ENCODE peak calls at places on chromosome 7, in ten cellular contexts. One of them, this sample, is unnamed. For H3K4me1, the result is how much of the 10 kb centered on the place peaks cover.

GRCh38 chr7:76430211-76430610 is 5.5 kb downstream of the ZP3 start:
- DNase-seq in RWPE2: no peak
- DNase-seq in tibial nerve: no peak
- DNase-seq in heart right ventricle: no peak
- DNase-seq in lung: no peak
- DNase-seq in left ventricle myocardium inferior: no peak
- DNase-seq in sigmoid colon: peak
- DNase-seq in endothelial cell of umbilical vein: no peak
- DNase-seq in IMR-90: no peak
- DNase-seq in stomach: no peak
- DNase-seq in this sample: no peak

GRCh38 chr7:20217193-20217948 is at the start of gene MACC1:
- DNase-seq in sigmoid colon: no peak
- DNase-seq in RWPE2: peak
- DNase-seq in stomach: peak
- DNase-seq in IMR-90: no peak
- DNase-seq in endothelial cell of umbilical vein: no peak
- DNase-seq in lung: peak
- DNase-seq in heart right ventricle: no peak
- DNase-seq in tibial nerve: no peak
- DNase-seq in left ventricle myocardium inferior: no peak
- DNase-seq in this sample: peak

GRCh38 chr7:112462236-112462635 is 12.0 kb downstream of the IFRD1 start:
- DNase-seq in lung: peak
- DNase-seq in RWPE2: no peak
- DNase-seq in sigmoid colon: no peak
- DNase-seq in left ventricle myocardium inferior: no peak
- DNase-seq in IMR-90: peak
- DNase-seq in heart right ventricle: no peak
- DNase-seq in endothelial cell of umbilical vein: peak
- DNase-seq in stomach: peak
- DNase-seq in tibial nerve: no peak
- DNase-seq in this sample: no peak

GRCh38 chr7:28378574-28379149 is 33.7 kb upstream of the CREB5 start:
- DNase-seq in RWPE2: no peak
- DNase-seq in IMR-90: peak
- DNase-seq in heart right ventricle: no peak
- DNase-seq in endothelial cell of umbilical vein: no peak
- DNase-seq in sigmoid colon: no peak
- DNase-seq in tibial nerve: no peak
- DNase-seq in stomach: no peak
- DNase-seq in left ventricle myocardium inferior: no peak
- DNase-seq in lung: no peak
- DNase-seq in this sample: no peak

GRCh38 chr7:157493017-157493416 is 156.2 kb downstream of the DNAJB6 start:
- DNase-seq in left ventricle myocardium inferior: no peak
- DNase-seq in stomach: peak
- DNase-seq in RWPE2: no peak
- DNase-seq in endothelial cell of umbilical vein: no peak
- DNase-seq in IMR-90: no peak
- DNase-seq in sigmoid colon: peak
- DNase-seq in lung: no peak
- DNase-seq in heart right ventricle: no peak
- DNase-seq in tibial nerve: no peak
- DNase-seq in this sample: no peak

GRCh38 chr7:38429057-38429456 is 155.6 kb upstream of the TARP start:
- DNase-seq in left ventricle myocardium inferior: no peak
- DNase-seq in RWPE2: no peak
- DNase-seq in tibial nerve: no peak
- DNase-seq in IMR-90: no peak
- DNase-seq in endothelial cell of umbilical vein: no peak
- DNase-seq in sigmoid colon: no peak
- DNase-seq in lung: no peak
- DNase-seq in stomach: no peak
- DNase-seq in heart right ventricle: no peak
- DNase-seq in this sample: no peak

GRCh38 chr7:128904381-128905197 is 5.9 kb downstream of the KCP start:
- DNase-seq in endothelial cell of umbilical vein: peak
- DNase-seq in tibial nerve: no peak
- DNase-seq in RWPE2: peak
- DNase-seq in lung: no peak
- DNase-seq in left ventricle myocardium inferior: no peak
- DNase-seq in sigmoid colon: peak
- DNase-seq in stomach: no peak
- DNase-seq in heart right ventricle: no peak
- DNase-seq in IMR-90: peak
- DNase-seq in this sample: peak

GRCh38 chr7:45162943-45163691 is 5.5 kb downstream of the RAMP3 start:
- DNase-seq in RWPE2: peak
- DNase-seq in left ventricle myocardium inferior: no peak
- DNase-seq in heart right ventricle: no peak
- DNase-seq in IMR-90: no peak
- DNase-seq in stomach: no peak
- DNase-seq in sigmoid colon: peak
- DNase-seq in tibial nerve: no peak
- DNase-seq in endothelial cell of umbilical vein: no peak
- DNase-seq in lung: no peak
- DNase-seq in this sample: no peak

GRCh38 chr7:105759670-105760548 is 116.5 kb downstream of the ATXN7L1 start:
- DNase-seq in lung: no peak
- DNase-seq in tibial nerve: peak
- DNase-seq in stomach: peak
- DNase-seq in RWPE2: no peak
- DNase-seq in left ventricle myocardium inferior: no peak
- DNase-seq in endothelial cell of umbilical vein: peak
- DNase-seq in sigmoid colon: peak
- DNase-seq in IMR-90: peak
- DNase-seq in heart right ventricle: peak
- DNase-seq in this sample: no peak

GRCh38 chr7:31101544-31101943 is 49.4 kb downstream of the ADCYAP1R1 start:
- DNase-seq in endothelial cell of umbilical vein: no peak
- DNase-seq in stomach: no peak
- DNase-seq in RWPE2: peak
- DNase-seq in heart right ventricle: no peak
- DNase-seq in IMR-90: no peak
- DNase-seq in tibial nerve: no peak
- DNase-seq in lung: no peak
- DNase-seq in sigmoid colon: no peak
- DNase-seq in left ventricle myocardium inferior: no peak
- DNase-seq in this sample: no peak

GRCh38 chr7:73438547-73439245 is 5.1 kb downstream of the FZD9 start:
- DNase-seq in left ventricle myocardium inferior: no peak
- DNase-seq in endothelial cell of umbilical vein: no peak
- DNase-seq in IMR-90: no peak
- DNase-seq in heart right ventricle: no peak
- DNase-seq in lung: no peak
- DNase-seq in RWPE2: no peak
- DNase-seq in sigmoid colon: peak
- DNase-seq in stomach: no peak
- DNase-seq in tibial nerve: no peak
- DNase-seq in this sample: no peak

GRCh38 chr7:132800522-132800921 is 224.3 kb upstream of the PLXNA4 start:
- DNase-seq in lung: no peak
- DNase-seq in heart right ventricle: no peak
- DNase-seq in sigmoid colon: no peak
- DNase-seq in tibial nerve: no peak
- DNase-seq in RWPE2: no peak
- DNase-seq in stomach: no peak
- DNase-seq in left ventricle myocardium inferior: no peak
- DNase-seq in endothelial cell of umbilical vein: no peak
- DNase-seq in IMR-90: no peak
- DNase-seq in this sample: no peak

GRCh38 chr7:108452707-108453106 is 3.5 kb downstream of the NRCAM start:
- DNase-seq in endothelial cell of umbilical vein: peak
- DNase-seq in IMR-90: peak
- DNase-seq in RWPE2: no peak
- DNase-seq in heart right ventricle: no peak
- DNase-seq in left ventricle myocardium inferior: no peak
- DNase-seq in stomach: no peak
- DNase-seq in sigmoid colon: no peak
- DNase-seq in tibial nerve: no peak
- DNase-seq in lung: no peak
- DNase-seq in this sample: no peak

GRCh38 chr7:27151945-27152815 is at the start of gene HOXA3:
- DNase-seq in lung: no peak
- DNase-seq in endothelial cell of umbilical vein: peak
- DNase-seq in RWPE2: peak
- DNase-seq in IMR-90: peak
- DNase-seq in heart right ventricle: no peak
- DNase-seq in left ventricle myocardium inferior: peak
- DNase-seq in stomach: peak
- DNase-seq in sigmoid colon: peak
- DNase-seq in tibial nerve: no peak
- DNase-seq in this sample: peak

GRCh38 chr7:137160236-137160635 is 183.3 kb downstream of the PTN start:
- DNase-seq in lung: no peak
- DNase-seq in stomach: no peak
- DNase-seq in endothelial cell of umbilical vein: no peak
- DNase-seq in IMR-90: no peak
- DNase-seq in heart right ventricle: no peak
- DNase-seq in sigmoid colon: no peak
- DNase-seq in left ventricle myocardium inferior: no peak
- DNase-seq in RWPE2: no peak
- DNase-seq in tibial nerve: no peak
- DNase-seq in this sample: no peak

GRCh38 chr7:44122529-44122928 is 819 bp downstream of the POLD2 start:
- DNase-seq in IMR-90: no peak
- DNase-seq in RWPE2: no peak
- DNase-seq in tibial nerve: no peak
- DNase-seq in sigmoid colon: no peak
- DNase-seq in lung: no peak
- DNase-seq in stomach: no peak
- DNase-seq in left ventricle myocardium inferior: no peak
- DNase-seq in heart right ventricle: no peak
- DNase-seq in endothelial cell of umbilical vein: no peak
- DNase-seq in this sample: no peak

GRCh38 chr7:55183897-55184296 is 165.1 kb downstream of the EGFR start:
- DNase-seq in RWPE2: no peak
- DNase-seq in tibial nerve: no peak
- DNase-seq in endothelial cell of umbilical vein: no peak
- DNase-seq in heart right ventricle: no peak
- DNase-seq in stomach: no peak
- DNase-seq in left ventricle myocardium inferior: no peak
- DNase-seq in lung: no peak
- DNase-seq in IMR-90: no peak
- DNase-seq in sigmoid colon: no peak
- DNase-seq in this sample: no peak

GRCh38 chr7:138555684-138556083 is 95.6 kb downstream of the TRIM24 start:
- DNase-seq in endothelial cell of umbilical vein: no peak
- DNase-seq in lung: no peak
- DNase-seq in stomach: no peak
- DNase-seq in left ventricle myocardium inferior: no peak
- DNase-seq in tibial nerve: no peak
- DNase-seq in sigmoid colon: no peak
- DNase-seq in heart right ventricle: no peak
- DNase-seq in IMR-90: no peak
- DNase-seq in RWPE2: no peak
- DNase-seq in this sample: no peak

GRCh38 chr7:138554674-138555073 is 94.6 kb downstream of the TRIM24 start:
- DNase-seq in lung: no peak
- DNase-seq in left ventricle myocardium inferior: no peak
- DNase-seq in endothelial cell of umbilical vein: no peak
- DNase-seq in heart right ventricle: no peak
- DNase-seq in RWPE2: no peak
- DNase-seq in sigmoid colon: no peak
- DNase-seq in stomach: no peak
- DNase-seq in tibial nerve: no peak
- DNase-seq in IMR-90: no peak
- DNase-seq in this sample: no peak

GRCh38 chr7:138559448-138559847 is 99.4 kb downstream of the TRIM24 start:
- DNase-seq in endothelial cell of umbilical vein: no peak
- DNase-seq in IMR-90: no peak
- DNase-seq in left ventricle myocardium inferior: no peak
- DNase-seq in tibial nerve: no peak
- DNase-seq in heart right ventricle: no peak
- DNase-seq in RWPE2: no peak
- DNase-seq in stomach: no peak
- DNase-seq in lung: no peak
- DNase-seq in sigmoid colon: no peak
- DNase-seq in this sample: no peak

GRCh38 chr7:138553805-138554204 is 93.7 kb downstream of the TRIM24 start:
- DNase-seq in heart right ventricle: no peak
- DNase-seq in stomach: no peak
- DNase-seq in endothelial cell of umbilical vein: no peak
- DNase-seq in IMR-90: no peak
- DNase-seq in lung: no peak
- DNase-seq in left ventricle myocardium inferior: no peak
- DNase-seq in RWPE2: no peak
- DNase-seq in tibial nerve: no peak
- DNase-seq in sigmoid colon: no peak
- DNase-seq in this sample: no peak

GRCh38 chr7:138556771-138557484 is 96.9 kb downstream of the TRIM24 start:
- DNase-seq in endothelial cell of umbilical vein: no peak
- DNase-seq in left ventricle myocardium inferior: no peak
- DNase-seq in tibial nerve: no peak
- DNase-seq in lung: no peak
- DNase-seq in IMR-90: no peak
- DNase-seq in sigmoid colon: no peak
- DNase-seq in heart right ventricle: no peak
- DNase-seq in stomach: no peak
- DNase-seq in RWPE2: no peak
- DNase-seq in this sample: no peak
- H3K4me3 ChIP-seq in endothelial cell of umbilical vein: no peak
- H3K4me3 ChIP-seq in left ventricle myocardium inferior: no peak
- H3K4me3 ChIP-seq in tibial nerve: no peak
- H3K4me3 ChIP-seq in lung: no peak
- H3K4me3 ChIP-seq in IMR-90: no peak
- H3K4me3 ChIP-seq in sigmoid colon: no peak
- H3K4me3 ChIP-seq in heart right ventricle: no peak
- H3K4me3 ChIP-seq in stomach: no peak
- H3K4me3 ChIP-seq in RWPE2: no peak
- H3K4me3 ChIP-seq in this sample: no peak

GRCh38 chr7:2038876-2039728 is 193.6 kb downstream of the MAD1L1 start:
- DNase-seq in sigmoid colon: peak
- DNase-seq in tibial nerve: no peak
- DNase-seq in left ventricle myocardium inferior: peak
- DNase-seq in endothelial cell of umbilical vein: no peak
- DNase-seq in IMR-90: no peak
- DNase-seq in stomach: no peak
- DNase-seq in heart right ventricle: no peak
- DNase-seq in lung: no peak
- DNase-seq in RWPE2: no peak
- DNase-seq in this sample: no peak
- H3K4me1 ChIP-seq in sigmoid colon: under half
- H3K4me1 ChIP-seq in tibial nerve: under half
- H3K4me1 ChIP-seq in left ventricle myocardium inferior: under half
- H3K4me1 ChIP-seq in endothelial cell of umbilical vein: under half
- H3K4me1 ChIP-seq in IMR-90: under half
- H3K4me1 ChIP-seq in stomach: under half
- H3K4me1 ChIP-seq in heart right ventricle: under half
- H3K4me1 ChIP-seq in lung: under half
- H3K4me1 ChIP-seq in RWPE2: under half
- H3K4me1 ChIP-seq in this sample: under half

GRCh38 chr7:80614911-80615310 is 23.5 kb upstream of the CD36 start:
- DNase-seq in stomach: no peak
- DNase-seq in tibial nerve: no peak
- DNase-seq in RWPE2: no peak
- DNase-seq in lung: no peak
- DNase-seq in IMR-90: peak
- DNase-seq in heart right ventricle: no peak
- DNase-seq in endothelial cell of umbilical vein: no peak
- DNase-seq in sigmoid colon: no peak
- DNase-seq in left ventricle myocardium inferior: no peak
- DNase-seq in this sample: no peak
- H3K4me3 ChIP-seq in stomach: no peak
- H3K4me3 ChIP-seq in tibial nerve: no peak
- H3K4me3 ChIP-seq in RWPE2: no peak
- H3K4me3 ChIP-seq in lung: no peak
- H3K4me3 ChIP-seq in IMR-90: no peak
- H3K4me3 ChIP-seq in heart right ventricle: no peak
- H3K4me3 ChIP-seq in endothelial cell of umbilical vein: no peak
- H3K4me3 ChIP-seq in sigmoid colon: no peak
- H3K4me3 ChIP-seq in left ventricle myocardium inferior: peak
- H3K4me3 ChIP-seq in this sample: no peak

GRCh38 chr7:131051304-131051703 is 276.4 kb upstream of the MKLN1 start:
- DNase-seq in sigmoid colon: no peak
- DNase-seq in stomach: no peak
- DNase-seq in heart right ventricle: no peak
- DNase-seq in left ventricle myocardium inferior: no peak
- DNase-seq in IMR-90: no peak
- DNase-seq in lung: no peak
- DNase-seq in endothelial cell of umbilical vein: no peak
- DNase-seq in RWPE2: no peak
- DNase-seq in tibial nerve: no peak
- DNase-seq in this sample: no peak
- H3K4me1 ChIP-seq in sigmoid colon: half or more
- H3K4me1 ChIP-seq in stomach: half or more
- H3K4me1 ChIP-seq in heart right ventricle: half or more
- H3K4me1 ChIP-seq in left ventricle myocardium inferior: half or more
- H3K4me1 ChIP-seq in IMR-90: under half
- H3K4me1 ChIP-seq in lung: under half
- H3K4me1 ChIP-seq in endothelial cell of umbilical vein: under half
- H3K4me1 ChIP-seq in RWPE2: under half
- H3K4me1 ChIP-seq in tibial nerve: under half
- H3K4me1 ChIP-seq in this sample: under half